ENCODE peak calls at places on chromosomes 4 and X, in six cellular contexts. One of them, this sample, is unnamed.

GRCh38 chrX:136880003-136880451 is 498 bp downstream of the RBMX start:
- DNase-seq in HCT116: no peak
- DNase-seq in SK-N-SH: peak
- DNase-seq in H1: peak
- DNase-seq in K562: peak
- DNase-seq in GM12878: no peak
- DNase-seq in this sample: peak

GRCh38 chrX:153921511-153922285 is 4.4 kb downstream of the ARHGAP4 start:
- DNase-seq in SK-N-SH: peak
- DNase-seq in GM12878: no peak
- DNase-seq in H1: no peak
- DNase-seq in HCT116: no peak
- DNase-seq in K562: no peak
- DNase-seq in this sample: no peak

GRCh38 chr4:87387237-87387636 is 3.8 kb downstream of the HSD17B11 start:
- DNase-seq in SK-N-SH: no peak
- DNase-seq in GM12878: no peak
- DNase-seq in K562: no peak
- DNase-seq in H1: no peak
- DNase-seq in HCT116: no peak
- DNase-seq in this sample: no peak

GRCh38 chr4:108359130-108359709 is 190.5 kb upstream of the LEF1 start:
- DNase-seq in K562: no peak
- DNase-seq in HCT116: no peak
- DNase-seq in SK-N-SH: no peak
- DNase-seq in GM12878: no peak
- DNase-seq in H1: no peak
- DNase-seq in this sample: no peak

GRCh38 chr4:13159041-13159620 is 325.0 kb downstream of the RAB28 start:
- DNase-seq in HCT116: no peak
- DNase-seq in H1: no peak
- DNase-seq in GM12878: no peak
- DNase-seq in K562: no peak
- DNase-seq in SK-N-SH: no peak
- DNase-seq in this sample: no peak

GRCh38 chr4:48340276-48340904 is 939 bp upstream of the SLAIN2 start:
- DNase-seq in H1: no peak
- DNase-seq in K562: peak
- DNase-seq in GM12878: no peak
- DNase-seq in HCT116: no peak
- DNase-seq in SK-N-SH: no peak
- DNase-seq in this sample: no peak

GRCh38 chr4:2570551-2571222 is 34.2 kb downstream of the FAM193A start:
- DNase-seq in H1: no peak
- DNase-seq in K562: no peak
- DNase-seq in SK-N-SH: no peak
- DNase-seq in GM12878: peak
- DNase-seq in HCT116: no peak
- DNase-seq in this sample: no peak

GRCh38 chr4:107037188-107037587 is 1.1 kb upstream of the DKK2 start:
- DNase-seq in K562: no peak
- DNase-seq in HCT116: no peak
- DNase-seq in H1: peak
- DNase-seq in SK-N-SH: peak
- DNase-seq in GM12878: no peak
- DNase-seq in this sample: no peak

GRCh38 chr4:155761047-155761446 is 2.2 kb downstream of the GUCY1B1 start:
- DNase-seq in SK-N-SH: no peak
- DNase-seq in GM12878: no peak
- DNase-seq in HCT116: no peak
- DNase-seq in K562: no peak
- DNase-seq in H1: no peak
- DNase-seq in this sample: no peak

GRCh38 chrX:2466876-2467656 is 33.7 kb downstream of the DHRSX start:
- DNase-seq in H1: no peak
- DNase-seq in K562: no peak
- DNase-seq in HCT116: no peak
- DNase-seq in SK-N-SH: no peak
- DNase-seq in GM12878: no peak
- DNase-seq in this sample: no peak

GRCh38 chr4:32140636-32141035 is 1420.5 kb downstream of the PCDH7 start:
- DNase-seq in SK-N-SH: no peak
- DNase-seq in H1: no peak
- DNase-seq in K562: no peak
- DNase-seq in HCT116: no peak
- DNase-seq in GM12878: no peak
- DNase-seq in this sample: no peak

DNA sequence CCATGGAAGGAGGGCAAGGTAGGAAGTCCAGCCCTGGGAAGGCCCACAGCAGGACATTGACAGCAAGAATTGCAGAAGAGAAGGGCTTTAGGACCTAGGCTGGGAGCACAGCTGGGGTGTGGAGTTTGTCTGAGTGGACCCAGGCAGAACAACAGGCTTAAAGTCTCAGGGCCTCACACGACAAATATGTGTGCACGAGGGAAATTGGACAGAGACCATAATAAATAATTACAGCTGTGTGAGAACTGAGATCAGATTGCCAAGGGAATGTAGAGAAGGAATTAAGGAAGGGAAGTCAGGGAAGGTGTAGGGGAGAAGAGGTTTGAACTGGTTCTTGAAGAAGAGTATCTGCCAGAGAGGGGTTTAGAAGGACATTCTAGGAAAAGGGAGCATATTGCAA is 120.6 kb upstream of the TSPAN5 start:
- DNase-seq in GM12878: no peak
- DNase-seq in H1: no peak
- DNase-seq in HCT116: no peak
- DNase-seq in K562: no peak
- DNase-seq in SK-N-SH: no peak
- DNase-seq in this sample: peak
- TF ChIP-seq JUND in GM12878: no peak
- TF ChIP-seq JUND in H1: no peak
- TF ChIP-seq JUND in HCT116: no peak
- TF ChIP-seq JUND in K562: no peak
- TF ChIP-seq JUND in SK-N-SH: no peak
- TF ChIP-seq JUND in this sample: no peak

GRCh38 chrX:132748909-132749308 is 209.5 kb downstream of the HS6ST2 start:
- DNase-seq in H1: no peak
- DNase-seq in HCT116: no peak
- DNase-seq in SK-N-SH: no peak
- DNase-seq in K562: no peak
- DNase-seq in GM12878: no peak
- DNase-seq in this sample: no peak
- TF ChIP-seq JUND in H1: no peak
- TF ChIP-seq JUND in HCT116: no peak
- TF ChIP-seq JUND in SK-N-SH: no peak
- TF ChIP-seq JUND in K562: no peak
- TF ChIP-seq JUND in GM12878: no peak
- TF ChIP-seq JUND in this sample: no peak

GRCh38 chr4:54277691-54278090 is 48.6 kb downstream of the PDGFRA start:
- DNase-seq in HCT116: no peak
- DNase-seq in H1: no peak
- DNase-seq in SK-N-SH: no peak
- DNase-seq in K562: no peak
- DNase-seq in GM12878: peak
- DNase-seq in this sample: no peak

GRCh38 chr4:54281060-54281781 is 52.1 kb downstream of the PDGFRA start:
- DNase-seq in SK-N-SH: no peak
- DNase-seq in H1: no peak
- DNase-seq in K562: no peak
- DNase-seq in GM12878: no peak
- DNase-seq in HCT116: no peak
- DNase-seq in this sample: no peak

GRCh38 chr4:54282837-54283236 is 53.7 kb downstream of the PDGFRA start:
- DNase-seq in HCT116: no peak
- DNase-seq in H1: no peak
- DNase-seq in K562: no peak
- DNase-seq in GM12878: no peak
- DNase-seq in SK-N-SH: no peak
- DNase-seq in this sample: no peak
- TF ChIP-seq JUND in HCT116: no peak
- TF ChIP-seq JUND in H1: no peak
- TF ChIP-seq JUND in K562: no peak
- TF ChIP-seq JUND in GM12878: no peak
- TF ChIP-seq JUND in SK-N-SH: no peak
- TF ChIP-seq JUND in this sample: no peak

GRCh38 chr4:7032591-7032990 is 10.6 kb upstream of the TADA2B start:
- DNase-seq in GM12878: no peak
- DNase-seq in HCT116: no peak
- DNase-seq in H1: no peak
- DNase-seq in K562: no peak
- DNase-seq in SK-N-SH: no peak
- DNase-seq in this sample: no peak
- TF ChIP-seq JUND in GM12878: no peak
- TF ChIP-seq JUND in HCT116: no peak
- TF ChIP-seq JUND in H1: no peak
- TF ChIP-seq JUND in K562: no peak
- TF ChIP-seq JUND in SK-N-SH: no peak
- TF ChIP-seq JUND in this sample: no peak

GRCh38 chr4:37689353-37689752 is 3.2 kb upstream of the RELL1 start:
- DNase-seq in H1: no peak
- DNase-seq in GM12878: no peak
- DNase-seq in SK-N-SH: no peak
- DNase-seq in K562: no peak
- DNase-seq in HCT116: no peak
- DNase-seq in this sample: no peak

GRCh38 chr4:37697566-37697965 is 11.4 kb upstream of the RELL1 start:
- DNase-seq in H1: no peak
- DNase-seq in SK-N-SH: no peak
- DNase-seq in HCT116: no peak
- DNase-seq in GM12878: no peak
- DNase-seq in K562: no peak
- DNase-seq in this sample: no peak

GRCh38 chr4:37693030-37693429 is 6.9 kb upstream of the RELL1 start:
- DNase-seq in H1: no peak
- DNase-seq in GM12878: no peak
- DNase-seq in K562: no peak
- DNase-seq in SK-N-SH: no peak
- DNase-seq in HCT116: no peak
- DNase-seq in this sample: no peak

GRCh38 chr4:37687666-37688065 is 1.5 kb upstream of the RELL1 start:
- DNase-seq in GM12878: no peak
- DNase-seq in H1: no peak
- DNase-seq in SK-N-SH: no peak
- DNase-seq in K562: no peak
- DNase-seq in HCT116: no peak
- DNase-seq in this sample: no peak

GRCh38 chr4:37693450-37694190 is 7.4 kb upstream of the RELL1 start:
- DNase-seq in SK-N-SH: no peak
- DNase-seq in K562: no peak
- DNase-seq in HCT116: no peak
- DNase-seq in H1: no peak
- DNase-seq in GM12878: no peak
- DNase-seq in this sample: no peak
- TF ChIP-seq JUND in SK-N-SH: peak
- TF ChIP-seq JUND in K562: no peak
- TF ChIP-seq JUND in HCT116: no peak
- TF ChIP-seq JUND in H1: no peak
- TF ChIP-seq JUND in GM12878: no peak
- TF ChIP-seq JUND in this sample: no peak

DNA sequence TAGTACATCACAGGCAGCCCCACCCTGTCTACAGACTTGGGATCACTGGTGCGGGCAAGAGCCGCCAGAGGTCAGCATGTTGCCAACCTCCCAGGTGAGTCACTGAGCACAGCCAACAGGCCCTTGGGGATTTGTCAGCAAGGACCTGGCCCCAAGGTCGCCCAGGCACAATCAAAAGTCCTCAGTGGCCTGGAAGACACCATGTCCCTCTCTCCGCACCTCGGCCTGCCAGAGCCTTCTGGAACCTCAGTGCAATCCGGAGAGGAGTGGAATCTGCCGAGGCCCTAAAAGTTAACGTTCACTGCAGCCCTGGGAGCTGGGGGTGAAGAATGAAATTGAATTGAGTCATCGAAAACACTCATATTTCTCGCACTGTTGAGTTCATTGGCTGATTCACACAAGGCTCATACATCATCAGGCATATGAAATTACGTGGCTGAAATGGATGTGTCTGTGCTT is 74.3 kb downstream of the WFS1 start:
- DNase-seq in H1: no peak
- DNase-seq in SK-N-SH: no peak
- DNase-seq in K562: peak
- DNase-seq in GM12878: no peak
- DNase-seq in HCT116: peak
- DNase-seq in this sample: peak
- TF ChIP-seq JUND in H1: no peak
- TF ChIP-seq JUND in SK-N-SH: no peak
- TF ChIP-seq JUND in K562: no peak
- TF ChIP-seq JUND in GM12878: no peak
- TF ChIP-seq JUND in HCT116: peak
- TF ChIP-seq JUND in this sample: no peak